ENCODE peak calls at places on chromosomes 4 and X, in six cellular contexts. F, S, Y, E, N and I are unnamed samples.

GRCh38 chr4:168648929-168649328 is 152.1 kb downstream of the PALLD start:
- DNase-seq in F (peak; percentile 64), S (no peak), Y (peak; percentile 69), E (no peak), N (no peak), I (no peak)

GRCh38 chr4:123835852-123836251 is 439.3 kb downstream of the SPRY1 start:
- DNase-seq in F (no peak), S (no peak), Y (no peak), E (no peak), N (no peak), I (no peak)

GRCh38 chr4:190015538-190016368 is 11.3 kb downstream of the FRG2 start:
- DNase-seq in F (no peak), S (no peak), Y (no peak), E (no peak), N (no peak), I (no peak)

GRCh38 chrX:84047339-84047738 is 140.7 kb downstream of the RPS6KA6 start:
- DNase-seq in F (no peak), S (no peak), Y (no peak), E (no peak), N (no peak), I (no peak)

GRCh38 chr4:135418353-135418752 is 1216.8 kb upstream of the PABPC4L start:
- DNase-seq in F (no peak), S (no peak), Y (peak; percentile 20), E (no peak), N (no peak), I (no peak)

GRCh38 chr4:147407261-147408045 is 73.4 kb upstream of the EDNRA start:
- DNase-seq in F (peak; percentile 22), S (no peak), Y (peak; percentile 29), E (peak; percentile 44), N (no peak), I (no peak)

GRCh38 chr4:87270144-87270543 is 49.7 kb upstream of the KLHL8 start:
- DNase-seq in F (peak; percentile 59), S (no peak), Y (peak; percentile 75), E (no peak), N (no peak), I (peak; percentile 16)

GRCh38 chr4:102343964-102344519 is 1.2 kb downstream of the SLC39A8 start:
- DNase-seq in F (peak; percentile 4), S (no peak), Y (no peak), E (no peak), N (no peak), I (no peak)

GRCh38 chr4:94455081-94455480 is 3.3 kb downstream of the PDLIM5 start:
- DNase-seq in F (peak; percentile 87), S (peak; percentile 80), Y (peak; percentile 90), E (peak; percentile 39), N (peak; percentile 50), I (peak; percentile 63)

GRCh38 chr4:48194986-48195773 is 61.1 kb upstream of the TXK start:
- DNase-seq in F (peak; percentile 83), S (no peak), Y (no peak), E (no peak), N (no peak), I (peak; percentile 2)

GRCh38 chr4:154416183-154416543 is 75.4 kb downstream of the DCHS2 start:
- DNase-seq in F (no peak), S (peak; percentile 40), Y (peak; percentile 4), E (peak; percentile 39), N (no peak), I (no peak)

GRCh38 chrX:96372313-96373046 is 312.2 kb upstream of the DIAPH2 start:
- DNase-seq in F (peak; percentile 75), S (no peak), Y (peak; percentile 70), E (no peak), N (no peak), I (peak; percentile 43)

GRCh38 chr4:100816646-100817045 is 298.8 kb upstream of the EMCN start:
- DNase-seq in F (no peak), S (no peak), Y (no peak), E (no peak), N (no peak), I (no peak)

GRCh38 chrX:5233830-5234229 is 994.8 kb downstream of the NLGN4X start:
- DNase-seq in F (no peak), S (no peak), Y (no peak), E (no peak), N (no peak), I (no peak)

GRCh38 chr4:138236035-138236434 is 6.1 kb downstream of the SLC7A11 start:
- DNase-seq in F (peak; percentile 25), S (no peak), Y (no peak), E (no peak), N (no peak), I (no peak)

GRCh38 chrX:73127700-73128241 is 48.5 kb upstream of the PABPC1L2A start:
- DNase-seq in F (no peak), S (no peak), Y (no peak), E (no peak), N (no peak), I (no peak)

GRCh38 chr4:130233377-130234047 is 1137.6 kb downstream of the C4orf33 start:
- DNase-seq in F (peak; percentile 15), S (no peak), Y (peak; percentile 6), E (no peak), N (no peak), I (no peak)

GRCh38 chr4:188869581-188869980 is 730.3 kb downstream of the TRIML1 start:
- DNase-seq in F (peak; percentile 24), S (no peak), Y (no peak), E (no peak), N (no peak), I (no peak)

GRCh38 chr4:52568351-52568750 is 90.8 kb downstream of the USP46 start:
- DNase-seq in F (no peak), S (no peak), Y (no peak), E (no peak), N (no peak), I (no peak)

DNA sequence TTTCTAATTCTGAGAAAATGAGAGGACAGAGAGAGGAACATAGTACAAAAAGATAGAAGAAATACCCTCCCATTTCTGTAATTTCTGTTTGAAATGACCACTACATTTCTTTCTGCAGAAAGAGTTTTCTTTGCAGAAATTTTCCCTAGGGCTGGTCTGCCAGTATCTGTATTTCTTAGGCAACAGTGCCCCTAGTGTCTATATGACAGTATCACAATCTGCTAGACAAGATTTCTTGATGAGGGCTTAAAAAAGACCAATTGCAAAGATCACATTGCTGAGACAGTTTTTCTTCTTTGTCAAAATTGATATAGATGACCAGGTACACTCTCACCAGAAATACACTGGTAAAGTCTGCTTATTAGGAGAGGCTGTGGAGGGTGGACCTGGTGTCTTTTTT is 81.0 kb upstream of the ZDHHC15 start:
- DNase-seq in F (peak; percentile 36), S (no peak), Y (peak; percentile 19), E (no peak), N (no peak), I (no peak)
- TF ChIP-seq CTCF in F (peak; percentile 55), S (peak; percentile 33), Y (peak; percentile 34), E (peak; percentile 35), N (peak; percentile 41), I (peak; percentile 56)

DNA sequence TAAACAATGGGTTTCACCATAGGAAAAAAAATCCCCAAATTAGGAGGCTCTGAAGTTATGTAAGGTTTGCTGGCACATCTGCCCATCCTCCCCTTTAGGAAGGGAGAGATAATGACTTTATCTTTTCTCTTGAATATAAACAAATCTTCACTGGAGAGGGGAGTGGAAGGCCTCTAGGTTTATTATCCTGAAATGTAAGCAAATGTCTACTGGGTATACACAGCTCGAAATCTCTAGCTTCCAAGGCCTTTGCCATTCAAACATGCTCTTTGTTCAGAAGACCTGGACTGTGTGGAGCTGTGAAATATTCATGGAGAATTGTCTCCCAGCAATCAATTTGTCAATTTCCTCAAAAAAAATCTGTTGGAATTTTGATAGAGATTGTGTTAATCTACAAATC is 21.7 kb upstream of the MED14 start:
- DNase-seq in F (no peak), S (no peak), Y (no peak), E (no peak), N (no peak), I (no peak)
- H3K4me3 ChIP-seq in F (no peak overlapping the region), S (no peak overlapping the region), Y (no peak overlapping the region), E (no peak overlapping the region), N (no peak overlapping the region), I (no peak overlapping the region)

GRCh38 chr4:113358784-113359183 is 309.3 kb downstream of the ANK2 start:
- DNase-seq in F (no peak), S (no peak), Y (peak; percentile 18), E (no peak), N (no peak), I (no peak)
- TF ChIP-seq CTCF in F (no peak), S (no peak), Y (peak; percentile 13), E (no peak), N (no peak), I (no peak)

GRCh38 chr4:92305148-92305877 is 1.5 kb downstream of the GRID2 start:
- DNase-seq in F (peak; percentile 3), S (no peak), Y (peak; percentile 71), E (peak; percentile 38), N (peak; percentile 37), I (no peak)
- H3K4me3 ChIP-seq in F (no peak overlapping the region), S (no peak overlapping the region), Y (peak overlapping the region; percentile 47), E (peak overlapping the region; percentile 20), N (peak overlapping the region; percentile 23), I (no peak overlapping the region)

DNA sequence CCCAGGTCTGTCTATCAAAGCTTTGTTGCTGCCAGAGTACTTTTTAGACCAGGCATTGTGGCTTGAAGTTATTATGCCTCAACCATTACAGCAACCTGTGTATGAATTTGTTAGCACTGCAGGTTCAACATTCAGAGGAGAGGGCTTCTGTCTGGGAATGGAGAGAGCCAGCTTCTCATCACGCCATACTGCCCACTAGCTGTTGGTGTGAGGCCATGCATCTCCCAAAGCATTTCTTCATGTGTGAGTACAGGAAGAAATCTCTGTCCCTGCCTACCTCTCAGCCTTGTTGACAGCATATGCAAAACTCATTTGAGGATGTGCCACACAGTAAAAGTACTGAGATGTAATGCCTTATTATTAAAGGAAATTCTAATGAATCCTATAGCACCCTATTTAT is 76.9 kb upstream of the PPARGC1A start:
- DNase-seq in F (peak; percentile 26), S (no peak), Y (peak; percentile 28), E (no peak), N (no peak), I (no peak)
- TF ChIP-seq CTCF in F (peak; percentile 40), S (no peak), Y (peak; percentile 45), E (no peak), N (no peak), I (peak; percentile 21)

GRCh38 chr4:183765121-183765990 is 106.3 kb downstream of the TRAPPC11 start:
- DNase-seq in F (no peak), S (no peak), Y (no peak), E (no peak), N (no peak), I (no peak)
- H3K4me3 ChIP-seq in F (no peak overlapping the region), S (no peak overlapping the region), Y (no peak overlapping the region), E (no peak overlapping the region), N (no peak overlapping the region), I (no peak overlapping the region)

GRCh38 chrX:47628980-47629379 is 750 bp downstream of the CFP start:
- DNase-seq in F (no peak), S (no peak), Y (no peak), E (no peak), N (no peak), I (no peak)
- TF ChIP-seq CTCF in F (no peak), S (no peak), Y (peak; percentile 12), E (no peak), N (no peak), I (peak; percentile 14)